ENCODE peak calls at places on chromosomes 1 and 21, in seven cellular contexts. L, T, S, X, N, Y and G are unnamed samples. For H3K4me1, the result is how much of the 10 kb centered on the place peaks cover.

GRCh38 chr1:72006092-72006491 is 276.2 kb downstream of the NEGR1 start:
- DNase-seq in L (no peak), N (no peak), X (no peak), Y (no peak), T (no peak), S (no peak), G (no peak)

GRCh38 chr21:34528131-34528561 is 16.1 kb upstream of the KCNE1 start:
- DNase-seq in Y (no peak), X (no peak), S (peak), L (no peak), N (no peak), T (no peak), G (no peak)

GRCh38 chr21:23695449-23695848 is 1911.8 kb downstream of the MRPL39 start:
- DNase-seq in N (no peak), Y (no peak), S (no peak), T (no peak), L (no peak), X (no peak), G (no peak)

GRCh38 chr21:28419110-28419509 is 573.6 kb downstream of the LTN1 start:
- DNase-seq in S (peak), L (no peak), T (no peak), Y (no peak), X (no peak), N (no peak), G (no peak)

GRCh38 chr21:41545500-41546359 is 37.8 kb upstream of the TMPRSS2 start:
- DNase-seq in T (no peak), Y (no peak), L (no peak), N (no peak), S (no peak), X (no peak), G (no peak)

GRCh38 chr1:158679289-158679688 is 7.2 kb downstream of the SPTA1 start:
- DNase-seq in S (no peak), Y (no peak), X (no peak), L (no peak), N (no peak), T (no peak), G (no peak)

GRCh38 chr1:39779137-39779536 is 8.0 kb upstream of the OXCT2 start:
- DNase-seq in S (no peak), X (no peak), N (no peak), L (no peak), T (no peak), Y (peak), G (peak)

GRCh38 chr1:161738627-161739287 is 10.8 kb upstream of the DUSP12 start:
- DNase-seq in T (peak), X (peak), Y (peak), L (peak), S (peak), N (peak), G (no peak)

GRCh38 chr1:60971330-60971729 is 111.0 kb upstream of the NFIA start:
- DNase-seq in S (no peak), T (no peak), N (no peak), L (no peak), X (no peak), Y (no peak), G (no peak)

GRCh38 chr1:53197301-53198205 is 929 bp downstream of the CPT2 start:
- DNase-seq in Y (no peak), S (no peak), N (peak), X (no peak), L (no peak), T (no peak), G (no peak)

GRCh38 chr1:60972841-60973364 is 109.5 kb upstream of the NFIA start:
- DNase-seq in L (no peak), Y (no peak), T (peak), N (no peak), X (no peak), S (peak), G (no peak)

GRCh38 chr21:32136546-32136945 is 142.3 kb downstream of the MIS18A start:
- DNase-seq in S (no peak), X (no peak), Y (no peak), T (no peak), N (no peak), L (no peak), G (no peak)

GRCh38 chr1:54287176-54287650 is 87.2 kb downstream of the MRPL37 start:
- DNase-seq in Y (peak), N (no peak), T (peak), S (peak), X (peak), L (peak), G (peak)

GRCh38 chr1:23590058-23590783 is 30.9 kb upstream of the ID3 start:
- DNase-seq in L (no peak), N (no peak), T (peak), Y (no peak), S (no peak), X (no peak), G (no peak)

GRCh38 chr1:35810096-35810860 is 2.5 kb downstream of the AGO4 start:
- DNase-seq in Y (no peak), T (no peak), X (no peak), L (no peak), S (peak), N (no peak), G (no peak)

GRCh38 chr1:149942207-149942606 is 5.5 kb upstream of the MTMR11 start:
- DNase-seq in S (peak), T (peak), X (no peak), N (peak), L (no peak), Y (no peak), G (no peak)

GRCh38 chr1:106998431-106999002 is 58.0 kb upstream of the PRMT6 start:
- DNase-seq in X (no peak), S (no peak), Y (no peak), T (no peak), L (no peak), N (no peak), G (no peak)

GRCh38 chr1:165697881-165698842 is at the start of gene ALDH9A1:
- DNase-seq in N (peak), Y (peak), S (peak), L (peak), T (peak), X (peak), G (peak)

GRCh38 chr1:225897595-225898514 is 8.9 kb upstream of the LEFTY1 start:
- DNase-seq in N (no peak), T (no peak), X (no peak), S (no peak), L (no peak), Y (no peak), G (no peak)

GRCh38 chr1:37739222-37739621 is 25.7 kb downstream of the EPHA10 start:
- DNase-seq in N (no peak), L (no peak), S (no peak), Y (no peak), X (no peak), T (peak), G (no peak)

GRCh38 chr1:110875216-110875731 is 2.3 kb downstream of the CD53 start:
- DNase-seq in T (no peak), X (no peak), S (no peak), L (no peak), N (no peak), Y (no peak), G (no peak)

GRCh38 chr1:225866061-225866844 is 15.9 kb downstream of the TMEM63A start:
- DNase-seq in X (no peak), N (no peak), T (no peak), L (no peak), S (peak), Y (no peak), G (no peak)

GRCh38 chr1:84271452-84272273 is 29.8 kb upstream of the SAMD13 start:
- DNase-seq in S (peak), Y (no peak), L (no peak), X (no peak), N (peak), T (no peak), G (no peak)

GRCh38 chr1:221458430-221459156 is 283.3 kb downstream of the DUSP10 start:
- DNase-seq in T (no peak), Y (no peak), X (no peak), S (peak), N (no peak), L (no peak), G (no peak)

GRCh38 chr1:92004129-92004528 is 25.7 kb upstream of the EPHX4 start:
- DNase-seq in X (no peak), T (no peak), Y (no peak), S (no peak), N (no peak), L (no peak), G (no peak)

GRCh38 chr1:230857077-230857476 is 11.2 kb downstream of the C1orf198 start:
- DNase-seq in Y (no peak), L (no peak), N (no peak), X (no peak), T (no peak), S (peak), G (no peak)

GRCh38 chr1:12244078-12244477 is 14.2 kb downstream of the VPS13D start:
- DNase-seq in Y (no peak), T (peak), X (no peak), L (no peak), S (peak), N (peak), G (no peak)

GRCh38 chr1:219587817-219588561 is 24.9 kb downstream of the ZC3H11B start:
- DNase-seq in Y (no peak), N (no peak), X (no peak), T (no peak), L (no peak), S (peak), G (no peak)

GRCh38 chr1:180274221-180274620 is 44.2 kb downstream of the LHX4 start:
- DNase-seq in L (no peak), S (no peak), X (no peak), T (no peak), Y (no peak), N (no peak), G (no peak)

GRCh38 chr1:245322673-245323072 is 167.9 kb downstream of the KIF26B start:
- DNase-seq in S (no peak), X (no peak), T (no peak), Y (no peak), N (no peak), L (no peak), G (no peak)

GRCh38 chr1:209775634-209776033 is 8.7 kb downstream of the C1orf74 start:
- DNase-seq in L (no peak), X (no peak), N (no peak), S (no peak), T (no peak), Y (no peak), G (no peak)
- H3K4me1 ChIP-seq in L (under half), X (under half), N (under half), S (under half), T (under half), Y (under half), G (under half)

GRCh38 chr21:43603230-43603626 is 56.1 kb downstream of the HSF2BP start:
- DNase-seq in T (no peak), L (no peak), S (no peak), N (no peak), X (no peak), Y (no peak), G (no peak)

GRCh38 chr21:43599728-43600127 is 59.6 kb downstream of the HSF2BP start:
- DNase-seq in X (no peak), T (no peak), L (no peak), S (no peak), Y (no peak), N (no peak), G (no peak)

GRCh38 chr21:43598416-43599120 is 60.7 kb downstream of the HSF2BP start:
- DNase-seq in S (peak), N (no peak), L (no peak), X (no peak), T (no peak), Y (no peak), G (no peak)

GRCh38 chr21:43602277-43603229 is 56.7 kb downstream of the HSF2BP start:
- DNase-seq in T (no peak), N (no peak), S (no peak), Y (no peak), L (no peak), X (no peak), G (no peak)

GRCh38 chr21:43600642-43601397 is 58.5 kb downstream of the HSF2BP start:
- DNase-seq in T (peak), Y (no peak), N (no peak), X (no peak), L (no peak), S (peak), G (no peak)
- H3K4me1 ChIP-seq in T (half or more), Y (under half), N (under half), X (under half), L (under half), S (under half), G (under half)

DNA sequence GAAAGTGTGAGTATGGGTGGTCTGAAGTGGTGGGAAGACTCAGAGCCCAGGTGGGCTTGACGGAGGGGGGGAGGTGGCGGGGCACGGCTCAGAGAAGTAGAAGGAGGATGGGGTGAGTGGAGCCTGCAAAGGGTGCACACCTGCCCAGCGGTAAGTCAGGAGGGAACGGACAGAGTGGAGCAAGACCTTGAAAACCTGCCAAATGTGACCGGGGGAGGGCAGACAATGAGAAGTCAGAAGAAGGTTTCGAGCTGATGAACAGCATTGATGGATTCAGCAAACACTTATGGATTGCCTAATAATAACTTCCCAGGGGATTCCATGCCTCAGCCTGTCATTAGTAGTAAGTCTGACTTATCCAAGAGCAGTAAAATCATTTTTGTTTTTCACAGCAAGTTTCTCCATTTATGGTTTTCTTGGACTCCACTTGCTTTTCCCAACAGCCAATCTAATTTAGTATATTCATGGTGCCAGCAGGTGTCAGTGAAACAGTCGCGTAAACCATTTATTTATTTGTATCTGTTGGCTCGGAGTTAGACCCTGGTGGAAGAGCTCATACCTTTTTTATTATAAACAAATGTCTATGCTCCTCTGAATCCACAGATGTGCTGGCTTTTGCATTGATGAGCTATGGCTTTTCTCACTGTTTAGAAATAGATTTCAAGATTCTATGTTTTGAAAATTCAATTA is 279.1 kb downstream of the PCP4 start:
- DNase-seq in Y (no peak), T (no peak), N (no peak), X (no peak), L (no peak), S (no peak), G (no peak)
- H3K4me1 ChIP-seq in Y (under half), T (under half), N (under half), X (under half), L (under half), S (under half), G (under half)

DNA sequence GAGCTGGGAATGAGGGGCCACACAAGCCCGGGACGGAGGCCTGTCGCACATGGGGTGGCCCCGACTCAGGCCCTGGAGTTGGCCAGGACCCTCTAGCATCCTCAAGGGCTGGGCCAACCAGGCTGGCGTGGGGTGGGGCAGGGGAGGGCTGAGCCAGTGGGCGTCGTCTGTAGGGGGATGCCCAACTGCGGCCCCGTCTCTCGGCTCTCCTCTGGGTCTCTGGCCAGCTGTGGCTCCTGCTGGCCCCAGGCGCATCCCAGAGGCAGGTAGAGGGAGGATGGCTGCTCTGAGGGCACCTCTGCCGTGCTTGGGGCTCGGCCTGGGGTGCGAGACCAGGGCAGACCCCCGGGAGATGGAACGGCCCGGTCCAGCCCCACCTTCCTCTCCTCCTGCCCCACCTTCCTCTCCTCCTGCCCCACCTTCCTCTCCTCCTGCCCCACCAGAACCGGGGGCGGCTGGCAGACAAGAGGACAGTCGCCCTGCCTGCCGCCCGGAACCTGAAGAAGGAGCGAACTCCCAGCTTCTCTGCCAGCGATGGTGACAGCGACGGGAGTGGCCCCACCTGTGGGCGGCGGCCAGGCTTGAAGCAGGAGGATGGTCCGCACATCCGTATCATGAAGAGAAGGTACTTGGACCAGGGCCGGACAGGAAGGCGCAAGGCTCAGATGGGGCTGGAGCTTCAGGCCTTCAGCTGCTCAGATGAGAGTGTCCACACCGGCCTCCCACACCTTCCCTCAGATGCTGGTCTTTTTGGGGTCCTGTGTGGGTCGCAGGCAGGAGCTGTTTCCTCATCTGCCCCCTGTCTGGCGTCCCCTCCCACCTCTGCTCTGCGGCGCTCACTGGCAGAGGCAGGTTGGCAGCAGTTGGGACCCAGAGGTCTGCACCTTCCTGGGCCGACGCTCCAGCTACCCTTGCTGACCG is 6.2 kb downstream of the SAMD11 start:
- DNase-seq in L (no peak), N (no peak), X (no peak), S (no peak), T (no peak), Y (no peak), G (no peak)
- H3K4me1 ChIP-seq in L (under half), N (under half), X (under half), S (under half), T (under half), Y (under half), G (under half)

GRCh38 chr21:40385883-40386282 is 461.1 kb downstream of the DSCAM start:
- DNase-seq in X (no peak), T (no peak), S (no peak), N (no peak), L (no peak), Y (no peak), G (no peak)

GRCh38 chr21:40383951-40384350 is 463.0 kb downstream of the DSCAM start:
- DNase-seq in T (no peak), N (no peak), S (no peak), Y (no peak), X (no peak), L (no peak), G (no peak)

GRCh38 chr21:40377135-40377534 is 469.8 kb downstream of the DSCAM start:
- DNase-seq in S (no peak), T (no peak), Y (no peak), N (no peak), L (no peak), X (no peak), G (no peak)

GRCh38 chr21:40386301-40386911 is 460.6 kb downstream of the DSCAM start:
- DNase-seq in N (peak), L (peak), Y (peak), S (no peak), T (peak), X (peak), G (peak)

DNA sequence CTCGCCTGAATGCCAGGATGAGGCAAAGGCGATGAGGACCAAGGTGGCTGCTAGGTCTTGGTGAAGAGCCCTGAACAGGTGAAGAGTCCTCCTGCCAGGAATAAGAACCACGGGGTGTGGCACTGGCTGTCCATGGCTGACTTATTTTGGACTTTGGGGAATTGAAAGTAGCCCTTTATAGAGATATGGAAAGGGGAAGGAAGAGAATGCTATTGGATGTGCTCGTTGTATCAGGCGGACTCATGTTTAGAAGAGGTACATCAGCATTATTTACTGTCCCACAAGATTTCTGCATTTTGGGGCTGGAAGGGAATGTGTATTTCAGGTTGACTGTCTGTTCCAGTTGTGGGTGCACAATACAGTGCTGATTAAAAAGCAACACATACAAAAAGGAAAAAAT is 465.8 kb downstream of the DSCAM start:
- DNase-seq in T (no peak), L (no peak), X (no peak), S (no peak), N (no peak), Y (no peak), G (no peak)
- H3K4me1 ChIP-seq in T (under half), L (under half), X (under half), S (under half), N (under half), Y (under half), G (under half)

GRCh38 chr1:201708691-201709090 is 120.3 kb upstream of the IPO9 start:
- DNase-seq in S (no peak), Y (no peak), L (no peak), T (no peak), N (no peak), X (no peak), G (no peak)
- H3K4me1 ChIP-seq in S (half or more), Y (half or more), L (under half), T (under half), N (under half), X (half or more), G (half or more)

GRCh38 chr21:46091631-46092025 is 6.3 kb upstream of the COL6A2 start:
- DNase-seq in L (peak), X (no peak), T (no peak), Y (no peak), N (no peak), S (no peak), G (no peak)
- H3K4me1 ChIP-seq in L (under half), X (under half), T (under half), Y (under half), N (under half), S (under half), G (under half)

GRCh38 chr1:3456964-3457909 is 2.8 kb downstream of the ARHGEF16 start:
- DNase-seq in T (no peak), Y (no peak), S (no peak), N (no peak), X (no peak), L (no peak), G (no peak)
- H3K4me1 ChIP-seq in T (under half), Y (under half), S (under half), N (under half), X (half or more), L (under half), G (half or more)